ENCODE peak calls at places on chromosomes 7 and 10, in eight cellular contexts. One of them, this sample, is unnamed. For H3K36me3, the result is how much of the 10 kb centered on the place peaks cover.

GRCh38 chr7:45873355-45873754 is 473 bp upstream of the CCDC201 start:
- DNase-seq in brain microvascular endothelial cell: no peak
- DNase-seq in fibroblast of lung: no peak
- DNase-seq in GM23248: no peak
- DNase-seq in heart left ventricle: no peak
- DNase-seq in heart right ventricle: no peak
- DNase-seq in kidney epithelial cell: no peak
- DNase-seq in A673: no peak
- DNase-seq in this sample: no peak

GRCh38 chr7:38858281-38858884 is 50.6 kb downstream of the VPS41 start:
- DNase-seq in heart right ventricle: no peak
- DNase-seq in brain microvascular endothelial cell: peak
- DNase-seq in GM23248: peak
- DNase-seq in heart left ventricle: no peak
- DNase-seq in A673: no peak
- DNase-seq in fibroblast of lung: peak
- DNase-seq in kidney epithelial cell: peak
- DNase-seq in this sample: no peak

GRCh38 chr10:7942859-7943258 is 111.6 kb upstream of the GATA3 start:
- DNase-seq in fibroblast of lung: no peak
- DNase-seq in kidney epithelial cell: no peak
- DNase-seq in brain microvascular endothelial cell: no peak
- DNase-seq in A673: no peak
- DNase-seq in heart left ventricle: no peak
- DNase-seq in GM23248: no peak
- DNase-seq in heart right ventricle: no peak
- DNase-seq in this sample: no peak

GRCh38 chr7:2383543-2384274 is 19.7 kb upstream of the CHST12 start:
- DNase-seq in heart left ventricle: no peak
- DNase-seq in GM23248: no peak
- DNase-seq in brain microvascular endothelial cell: no peak
- DNase-seq in fibroblast of lung: no peak
- DNase-seq in A673: no peak
- DNase-seq in heart right ventricle: no peak
- DNase-seq in kidney epithelial cell: no peak
- DNase-seq in this sample: peak

GRCh38 chr10:25557136-25557535 is 376.9 kb upstream of the MYO3A start:
- DNase-seq in brain microvascular endothelial cell: no peak
- DNase-seq in heart left ventricle: no peak
- DNase-seq in kidney epithelial cell: no peak
- DNase-seq in A673: no peak
- DNase-seq in heart right ventricle: no peak
- DNase-seq in fibroblast of lung: no peak
- DNase-seq in GM23248: no peak
- DNase-seq in this sample: no peak

GRCh38 chr10:69483988-69484387 is 32.7 kb downstream of the TSPAN15 start:
- DNase-seq in A673: no peak
- DNase-seq in heart left ventricle: no peak
- DNase-seq in fibroblast of lung: no peak
- DNase-seq in brain microvascular endothelial cell: no peak
- DNase-seq in heart right ventricle: no peak
- DNase-seq in GM23248: peak
- DNase-seq in kidney epithelial cell: no peak
- DNase-seq in this sample: no peak

GRCh38 chr10:31886885-31887284 is 41.7 kb downstream of the ARHGAP12 start:
- DNase-seq in kidney epithelial cell: no peak
- DNase-seq in heart left ventricle: no peak
- DNase-seq in fibroblast of lung: peak
- DNase-seq in GM23248: no peak
- DNase-seq in brain microvascular endothelial cell: no peak
- DNase-seq in heart right ventricle: no peak
- DNase-seq in A673: no peak
- DNase-seq in this sample: no peak

GRCh38 chr10:69515699-69516547 is 57.3 kb downstream of the NEUROG3 start:
- DNase-seq in A673: peak
- DNase-seq in heart right ventricle: peak
- DNase-seq in brain microvascular endothelial cell: peak
- DNase-seq in heart left ventricle: peak
- DNase-seq in kidney epithelial cell: peak
- DNase-seq in fibroblast of lung: peak
- DNase-seq in GM23248: peak
- DNase-seq in this sample: peak

GRCh38 chr7:47758546-47758945 is 176.6 kb upstream of the TNS3 start:
- DNase-seq in brain microvascular endothelial cell: peak
- DNase-seq in GM23248: peak
- DNase-seq in A673: no peak
- DNase-seq in heart right ventricle: no peak
- DNase-seq in kidney epithelial cell: no peak
- DNase-seq in fibroblast of lung: peak
- DNase-seq in heart left ventricle: no peak
- DNase-seq in this sample: no peak

GRCh38 chr7:90345548-90346319 is 782 bp upstream of the GTPBP10 start:
- DNase-seq in brain microvascular endothelial cell: peak
- DNase-seq in kidney epithelial cell: no peak
- DNase-seq in heart left ventricle: no peak
- DNase-seq in fibroblast of lung: peak
- DNase-seq in A673: peak
- DNase-seq in heart right ventricle: no peak
- DNase-seq in GM23248: peak
- DNase-seq in this sample: peak

GRCh38 chr7:76063525-76063924 is 15.6 kb downstream of the MDH2 start:
- DNase-seq in heart left ventricle: peak
- DNase-seq in fibroblast of lung: no peak
- DNase-seq in GM23248: peak
- DNase-seq in brain microvascular endothelial cell: no peak
- DNase-seq in heart right ventricle: peak
- DNase-seq in kidney epithelial cell: no peak
- DNase-seq in A673: no peak
- DNase-seq in this sample: no peak

GRCh38 chr10:84269773-84270172 is 24.9 kb downstream of the RGR start:
- DNase-seq in fibroblast of lung: peak
- DNase-seq in heart left ventricle: no peak
- DNase-seq in kidney epithelial cell: peak
- DNase-seq in GM23248: peak
- DNase-seq in A673: no peak
- DNase-seq in heart right ventricle: no peak
- DNase-seq in brain microvascular endothelial cell: peak
- DNase-seq in this sample: no peak

GRCh38 chr10:113631680-113632079 is 32.2 kb downstream of the NRAP start:
- DNase-seq in kidney epithelial cell: no peak
- DNase-seq in brain microvascular endothelial cell: no peak
- DNase-seq in heart right ventricle: no peak
- DNase-seq in GM23248: no peak
- DNase-seq in A673: peak
- DNase-seq in heart left ventricle: no peak
- DNase-seq in fibroblast of lung: no peak
- DNase-seq in this sample: no peak

GRCh38 chr10:43228783-43229207 is 38.1 kb downstream of the RASGEF1A start:
- DNase-seq in GM23248: no peak
- DNase-seq in brain microvascular endothelial cell: no peak
- DNase-seq in heart left ventricle: no peak
- DNase-seq in fibroblast of lung: no peak
- DNase-seq in A673: no peak
- DNase-seq in kidney epithelial cell: no peak
- DNase-seq in heart right ventricle: no peak
- DNase-seq in this sample: no peak
- H3K36me3 ChIP-seq in GM23248: under half
- H3K36me3 ChIP-seq in brain microvascular endothelial cell: under half
- H3K36me3 ChIP-seq in heart left ventricle: under half
- H3K36me3 ChIP-seq in fibroblast of lung: under half
- H3K36me3 ChIP-seq in A673: under half
- H3K36me3 ChIP-seq in kidney epithelial cell: under half
- H3K36me3 ChIP-seq in heart right ventricle: under half
- H3K36me3 ChIP-seq in this sample: under half

GRCh38 chr7:32560075-32560474 is 64.8 kb downstream of the AVL9 start:
- DNase-seq in GM23248: no peak
- DNase-seq in kidney epithelial cell: no peak
- DNase-seq in A673: no peak
- DNase-seq in heart left ventricle: no peak
- DNase-seq in fibroblast of lung: no peak
- DNase-seq in heart right ventricle: no peak
- DNase-seq in brain microvascular endothelial cell: no peak
- DNase-seq in this sample: no peak
- H3K36me3 ChIP-seq in GM23248: under half
- H3K36me3 ChIP-seq in kidney epithelial cell: under half
- H3K36me3 ChIP-seq in A673: under half
- H3K36me3 ChIP-seq in heart left ventricle: under half
- H3K36me3 ChIP-seq in fibroblast of lung: under half
- H3K36me3 ChIP-seq in heart right ventricle: under half
- H3K36me3 ChIP-seq in brain microvascular endothelial cell: under half
- H3K36me3 ChIP-seq in this sample: under half

DNA sequence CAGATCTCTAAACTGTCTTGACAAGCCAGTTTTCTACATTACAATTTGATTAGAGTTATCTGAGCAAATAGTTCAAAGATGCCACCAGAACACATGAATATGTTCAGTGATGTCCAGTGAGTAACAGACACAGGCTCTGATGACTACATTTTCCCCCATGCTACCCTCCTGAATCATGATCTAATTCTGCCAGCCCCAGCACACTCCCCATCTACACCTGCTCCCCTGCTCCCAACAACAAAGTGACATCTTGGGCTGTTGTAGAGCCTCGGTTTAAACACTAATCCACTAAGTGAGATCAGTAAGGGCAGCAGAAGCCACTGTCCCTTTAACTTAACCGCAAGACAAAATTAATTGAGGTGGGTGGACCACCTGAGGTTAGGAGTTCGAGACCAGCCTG is 104.6 kb downstream of the PROSER2 start:
- DNase-seq in kidney epithelial cell: no peak
- DNase-seq in GM23248: no peak
- DNase-seq in fibroblast of lung: no peak
- DNase-seq in brain microvascular endothelial cell: no peak
- DNase-seq in heart left ventricle: no peak
- DNase-seq in A673: no peak
- DNase-seq in heart right ventricle: no peak
- DNase-seq in this sample: no peak
- H3K36me3 ChIP-seq in kidney epithelial cell: under half
- H3K36me3 ChIP-seq in GM23248: under half
- H3K36me3 ChIP-seq in fibroblast of lung: under half
- H3K36me3 ChIP-seq in brain microvascular endothelial cell: under half
- H3K36me3 ChIP-seq in heart left ventricle: under half
- H3K36me3 ChIP-seq in A673: under half
- H3K36me3 ChIP-seq in heart right ventricle: under half
- H3K36me3 ChIP-seq in this sample: under half

DNA sequence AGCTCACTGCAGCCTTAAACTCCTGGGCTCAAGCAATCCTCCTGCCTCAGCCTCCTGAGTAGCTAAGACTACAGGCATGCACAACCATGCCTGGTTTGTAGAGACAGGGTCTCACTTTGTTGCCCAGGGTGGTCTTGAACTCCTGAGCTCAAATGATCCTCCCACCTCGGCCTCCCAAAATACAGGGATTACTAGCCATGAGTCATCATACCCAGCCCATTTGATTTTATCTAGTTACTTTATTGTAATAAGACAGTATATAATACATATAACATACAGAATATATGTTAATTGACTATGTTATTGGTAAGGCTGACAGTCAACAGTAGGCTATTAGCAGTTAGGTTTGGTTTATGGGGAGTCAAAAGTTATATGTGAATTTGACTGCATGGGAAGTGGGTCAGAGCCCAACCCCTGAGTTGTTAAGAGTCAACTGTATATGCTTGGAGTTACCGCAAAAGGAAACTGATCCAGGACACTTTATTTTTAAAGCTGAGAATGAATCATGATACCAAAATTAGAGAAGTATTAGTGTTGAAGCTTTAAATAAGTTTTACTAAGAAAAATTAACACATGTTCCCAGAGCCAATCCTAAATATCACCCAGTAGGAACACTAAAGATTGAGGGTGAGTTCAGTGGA is 20.7 kb upstream of the KMT2E start:
- DNase-seq in GM23248: no peak
- DNase-seq in heart right ventricle: no peak
- DNase-seq in fibroblast of lung: no peak
- DNase-seq in A673: no peak
- DNase-seq in heart left ventricle: no peak
- DNase-seq in kidney epithelial cell: no peak
- DNase-seq in brain microvascular endothelial cell: no peak
- DNase-seq in this sample: no peak
- H3K36me3 ChIP-seq in GM23248: under half
- H3K36me3 ChIP-seq in heart right ventricle: under half
- H3K36me3 ChIP-seq in fibroblast of lung: under half
- H3K36me3 ChIP-seq in A673: under half
- H3K36me3 ChIP-seq in heart left ventricle: under half
- H3K36me3 ChIP-seq in kidney epithelial cell: under half
- H3K36me3 ChIP-seq in brain microvascular endothelial cell: under half
- H3K36me3 ChIP-seq in this sample: half or more

This sample was measured in WERI-Rb-1.